ENCODE peak calls at places on chromosomes 16 and 17, in five cellular contexts. F is NCI-H1417; J is IMR-90; E is stimulated activated CD4-positive, alpha-beta T cell treated with anti-CD3 and anti-CD28 coated beads, Interleukin-15, amount 100 ng/mL, for 24 hours; Q is EL. T is an unnamed sample.
A peak's percentile ranks its signal among the peaks of the same experiment; 100 is the strongest.

GRCh38 chr17:4236456-4236855 is 27.3 kb downstream of the ANKFY1 start:
- DNase-seq in J (peak; percentile 52), F (no peak), E (no peak), Q (peak; percentile 35), T (no peak)

GRCh38 chr16:585351-585750 is 4.5 kb upstream of the RAB40C start:
- DNase-seq in F (no peak), E (peak; percentile 37), J (no peak), Q (no peak), T (no peak)

GRCh38 chr17:63842173-63842539 is 329 bp downstream of the SMARCD2 start:
- DNase-seq in Q (no peak), F (no peak), J (no peak), E (no peak), T (peak; percentile 77)

GRCh38 chr16:78133919-78134318 is 34.5 kb downstream of the WWOX start:
- DNase-seq in E (no peak), J (no peak), F (no peak), Q (no peak), T (no peak)

GRCh38 chr16:83348991-83349390 is 458.8 kb upstream of the HSBP1 start:
- DNase-seq in Q (peak; percentile 63), F (no peak), J (no peak), E (no peak), T (no peak)

GRCh38 chr16:12869681-12870427 is 31.5 kb upstream of the SHISA9 start:
- DNase-seq in E (no peak), J (no peak), F (no peak), Q (peak; percentile 1), T (no peak)

GRCh38 chr17:66834919-66835454 is at the start of gene CACNG5:
- DNase-seq in E (no peak), J (no peak), Q (no peak), F (no peak), T (no peak)

GRCh38 chr17:19410875-19411291 is at the start of gene RNF112:
- DNase-seq in F (no peak), E (no peak), Q (peak; percentile 53), J (peak; percentile 56), T (no peak)

GRCh38 chr16:12729448-12729847 is 74.2 kb downstream of the CPPED1 start:
- DNase-seq in Q (peak; percentile 58), E (no peak), F (no peak), J (peak; percentile 30), T (no peak)

GRCh38 chr16:30445408-30446202 is at the start of gene SEPHS2:
- DNase-seq in E (peak; percentile 97), J (peak; percentile 97), F (peak; percentile 89), Q (peak; percentile 96), T (peak; percentile 100)

GRCh38 chr17:57257911-57258885 is 1.9 kb downstream of the MSI2 start:
- DNase-seq in E (no peak), J (no peak), Q (no peak), F (peak; percentile 17), T (peak; percentile 8)

GRCh38 chr16:57379579-57379978 is 7.3 kb downstream of the CX3CL1 start:
- DNase-seq in F (no peak), E (no peak), J (no peak), Q (no peak), T (peak; percentile 20)

GRCh38 chr16:21233045-21233520 is 416 bp upstream of the ANKS4B start:
- DNase-seq in J (no peak), Q (no peak), E (no peak), F (no peak), T (no peak)

GRCh38 chr16:9139965-9140364 is 48.5 kb downstream of the HAPSTR1 start:
- DNase-seq in F (no peak), J (peak; percentile 35), Q (peak; percentile 30), E (no peak), T (no peak)

GRCh38 chr17:27478901-27479531 is 22.8 kb downstream of the KSR1 start:
- DNase-seq in F (no peak), E (no peak), Q (no peak), J (no peak), T (no peak)

GRCh38 chr16:51313204-51313603 is 162.1 kb upstream of the SALL1 start:
- DNase-seq in Q (no peak), J (no peak), F (no peak), E (no peak), T (no peak)

GRCh38 chr17:4643676-4644075 is 2.2 kb upstream of the ALOX15 start:
- DNase-seq in E (no peak), Q (no peak), J (no peak), F (no peak), T (no peak)

GRCh38 chr17:74177018-74177450 is 26.4 kb upstream of the RPL38 start:
- DNase-seq in F (no peak), E (no peak), Q (peak; percentile 25), J (peak; percentile 37), T (no peak)

GRCh38 chr17:71188811-71189492 is 931.9 kb upstream of the SOX9 start:
- DNase-seq in J (peak; percentile 95), E (no peak), Q (peak; percentile 92), F (no peak), T (no peak)

GRCh38 chr17:80816241-80817103 is 175.2 kb upstream of the CHMP6 start:
- DNase-seq in J (no peak), E (no peak), Q (no peak), F (peak; percentile 24), T (no peak)

GRCh38 chr16:65546353-65546791 is 424.5 kb upstream of the CDH11 start:
- DNase-seq in F (no peak), E (no peak), J (peak; percentile 55), Q (peak; percentile 17), T (no peak)

GRCh38 chr17:45221081-45221996 is at the start of gene FMNL1:
- DNase-seq in J (no peak), Q (peak; percentile 47), F (peak; percentile 21), E (peak; percentile 76), T (peak; percentile 88)

GRCh38 chr16:4675864-4676786 is 17.2 kb upstream of the NUDT16L1 start:
- DNase-seq in F (no peak), E (peak; percentile 77), J (no peak), Q (no peak), T (no peak)

GRCh38 chr17:79255471-79255870 is 180.8 kb downstream of the ENGASE start:
- DNase-seq in J (no peak), Q (no peak), F (peak; percentile 54), E (no peak), T (no peak)

GRCh38 chr16:6861136-6861535 is 471.5 kb upstream of the RBFOX1 start:
- DNase-seq in E (no peak), Q (no peak), F (no peak), J (no peak), T (no peak)

GRCh38 chr17:17507465-17508011 is 11.3 kb upstream of the RASD1 start:
- DNase-seq in E (no peak), F (no peak), Q (no peak), J (no peak), T (peak; percentile 19)

GRCh38 chr17:58991718-58992331 is 114.9 kb downstream of the TRIM37 start:
- DNase-seq in F (no peak), E (no peak), Q (peak; percentile 85), J (peak; percentile 63), T (no peak)

GRCh38 chr17:71402661-71403141 is 718.1 kb upstream of the SOX9 start:
- DNase-seq in J (no peak), Q (no peak), F (no peak), E (no peak), T (no peak)

GRCh38 chr17:76248013-76248782 is 7.9 kb upstream of the RNF157 start:
- DNase-seq in F (no peak), J (no peak), Q (no peak), E (no peak), T (no peak)

GRCh38 chr17:20266806-20267458 is 200.4 kb downstream of the LGALS9B start:
- DNase-seq in E (no peak), F (peak; percentile 21), Q (peak; percentile 56), J (peak; percentile 91), T (no peak)

GRCh38 chr17:37220609-37220953 is 155.2 kb upstream of the C17orf78 start:
- DNase-seq in Q (peak; percentile 43), F (peak; percentile 30), E (no peak), J (peak; percentile 54), T (peak; percentile 17)

GRCh38 chr17:19424934-19425868 is 14.2 kb downstream of the RNF112 start:
- DNase-seq in Q (no peak), E (no peak), J (peak; percentile 23), F (no peak), T (no peak)

GRCh38 chr17:78343433-78344201 is 16.3 kb downstream of the SOCS3 start:
- DNase-seq in F (no peak), J (no peak), Q (no peak), E (peak; percentile 77), T (peak; percentile 70)

T was measured in mucosa of descending colon.